ENCODE peak calls at places on chromosomes 11 and 22, in ten cellular contexts. W is left ventricle myocardium inferior, I is tibial artery, T is transverse colon, J is OCI-LY7, C is IMR-90, R is ovary, H is sigmoid colon, N is spleen, S is psoas muscle. D is an unnamed sample.

GRCh38 chr11:76739798-76740197 is 43.4 kb upstream of the TSKU start:
- DNase-seq in W (no peak), I (no peak), T (no peak), J (no peak), C (no peak), R (peak; percentile 46), H (no peak), N (no peak), S (no peak), D (no peak)

GRCh38 chr22:39092111-39092867 is 4.8 kb upstream of the APOBEC3H start:
- DNase-seq in W (no peak), I (no peak), T (no peak), J (no peak), C (no peak), R (no peak), H (no peak), N (peak; percentile 66), S (peak; percentile 23), D (no peak)

GRCh38 chr11:289145-289705 is 299 bp downstream of the PGGHG start:
- DNase-seq in W (no peak), I (no peak), T (peak; percentile 20), J (no peak), C (no peak), R (no peak), H (peak; percentile 67), N (no peak), S (peak; percentile 52), D (no peak)

GRCh38 chr22:28815101-28815500 is 14.7 kb upstream of the XBP1 start:
- DNase-seq in W (no peak), I (no peak), T (no peak), J (no peak), C (no peak), R (no peak), H (no peak), N (peak; percentile 38), S (no peak), D (no peak)

GRCh38 chr11:33089776-33090175 is 50.4 kb downstream of the TCP11L1 start:
- DNase-seq in W (no peak), I (no peak), T (no peak), J (no peak), C (peak; percentile 73), R (no peak), H (no peak), N (no peak), S (no peak), D (no peak)

GRCh38 chr22:23088199-23088604 is 17.9 kb downstream of the GNAZ start:
- DNase-seq in W (no peak), I (no peak), T (no peak), J (no peak), C (no peak), R (no peak), H (no peak), N (no peak), S (no peak), D (no peak)

GRCh38 chr11:67634366-67635230 is 4.9 kb upstream of the NUDT8 start:
- DNase-seq in W (no peak), I (no peak), T (no peak), J (no peak), C (no peak), R (no peak), H (peak; percentile 54), N (no peak), S (no peak), D (no peak)

GRCh38 chr11:75035911-75036536 is 47.3 kb downstream of the NEU3 start:
- DNase-seq in W (no peak), I (no peak), T (peak; percentile 14), J (peak; percentile 16), C (no peak), R (no peak), H (no peak), N (no peak), S (no peak), D (no peak)

GRCh38 chr11:116515666-116516184 is 257.1 kb downstream of the BUD13 start:
- DNase-seq in W (no peak), I (no peak), T (no peak), J (no peak), C (no peak), R (no peak), H (no peak), N (no peak), S (no peak), D (no peak)

GRCh38 chr11:116518141-116518540 is 254.6 kb downstream of the BUD13 start:
- DNase-seq in W (no peak), I (no peak), T (no peak), J (no peak), C (no peak), R (no peak), H (no peak), N (no peak), S (no peak), D (no peak)

GRCh38 chr11:116517584-116517983 is 255.2 kb downstream of the BUD13 start:
- DNase-seq in W (no peak), I (no peak), T (no peak), J (no peak), C (no peak), R (no peak), H (no peak), N (no peak), S (no peak), D (no peak)

GRCh38 chr11:116517077-116517476 is 255.7 kb downstream of the BUD13 start:
- DNase-seq in W (no peak), I (no peak), T (no peak), J (no peak), C (no peak), R (no peak), H (no peak), N (no peak), S (no peak), D (no peak)

DNA sequence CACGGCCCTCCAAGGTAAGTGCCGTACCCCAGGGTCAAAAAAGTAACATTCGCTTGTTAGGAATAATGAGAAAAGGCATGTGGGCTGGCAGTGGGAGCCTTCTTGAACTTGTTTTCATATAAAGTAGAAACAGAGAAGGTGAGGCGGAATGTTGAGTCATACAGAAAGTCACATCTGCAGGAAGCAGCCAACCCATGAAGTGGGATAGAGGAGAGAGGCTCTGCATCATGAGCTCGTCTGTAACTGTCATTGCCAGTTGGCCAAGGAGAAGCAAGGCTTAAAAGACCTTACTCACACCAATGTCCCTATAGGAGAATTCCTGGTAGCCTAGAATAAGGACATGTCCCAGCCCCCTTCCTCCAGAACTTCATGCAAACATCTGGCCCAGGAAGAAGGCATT is 253.3 kb downstream of the BUD13 start:
- DNase-seq in W (no peak), I (no peak), T (no peak), J (no peak), C (no peak), R (no peak), H (no peak), N (no peak), S (no peak), D (no peak)
- H3K4me3 ChIP-seq in W (no peak overlapping the region), I (no peak overlapping the region), T (no peak overlapping the region), J (no peak overlapping the region), C (no peak overlapping the region), R (no peak overlapping the region), H (no peak overlapping the region), N (no peak overlapping the region), S (no peak overlapping the region), D (no peak overlapping the region)

GRCh38 chr11:62539238-62539925 is 7.2 kb downstream of the AHNAK start:
- DNase-seq in W (peak; percentile 63), I (no peak), T (peak; percentile 80), J (no peak), C (peak; percentile 93), R (peak; percentile 89), H (peak; percentile 93), N (no peak), S (peak; percentile 90), D (no peak)
- H3K4me1 ChIP-seq in W (peaks cover 97% of the 10 kb centered on the region), I (peaks cover 95% of the 10 kb centered on the region), T (peaks cover 79% of the 10 kb centered on the region), J (peaks cover 38% of the 10 kb centered on the region), C (peaks cover 52% of the 10 kb centered on the region), R (peaks cover 46% of the 10 kb centered on the region), H (peaks cover 82% of the 10 kb centered on the region), N (peaks cover 85% of the 10 kb centered on the region), S (peaks cover 74% of the 10 kb centered on the region), D (peaks cover 5% of the 10 kb centered on the region)

DNA sequence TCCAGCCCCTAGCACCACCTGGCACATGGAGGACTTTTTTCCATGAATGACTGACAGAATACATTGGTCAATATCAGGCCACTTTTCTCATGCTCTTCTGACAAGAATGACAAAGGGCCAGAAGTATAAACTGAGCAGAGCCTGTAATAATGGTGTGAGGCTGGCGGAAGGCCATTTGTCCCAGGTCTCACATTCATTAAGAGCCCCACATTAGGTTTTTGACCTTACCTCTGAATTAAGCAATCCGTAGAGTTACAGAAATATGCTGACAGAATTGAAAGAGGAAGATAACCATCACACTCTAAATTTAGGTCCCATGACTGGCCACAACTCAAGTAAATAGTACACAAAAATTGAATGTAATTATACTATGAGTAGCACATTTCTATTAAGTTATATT is 55.2 kb downstream of the SYT9 start:
- DNase-seq in W (no peak), I (no peak), T (no peak), J (no peak), C (no peak), R (no peak), H (no peak), N (no peak), S (no peak), D (no peak)
- H3K4me3 ChIP-seq in W (no peak overlapping the region), I (no peak overlapping the region), T (no peak overlapping the region), J (no peak overlapping the region), C (no peak overlapping the region), R (no peak overlapping the region), H (no peak overlapping the region), N (no peak overlapping the region), S (no peak overlapping the region), D (no peak overlapping the region)

GRCh38 chr11:123478352-123478986 is 48.4 kb downstream of the GRAMD1B start:
- DNase-seq in W (no peak), I (no peak), T (peak; percentile 42), J (peak; percentile 67), C (peak; percentile 85), R (peak; percentile 53), H (peak; percentile 68), N (no peak), S (peak; percentile 67), D (peak; percentile 60)

GRCh38 chr11:123474994-123475393 is 44.9 kb downstream of the GRAMD1B start:
- DNase-seq in W (no peak), I (peak; percentile 28), T (no peak), J (no peak), C (peak; percentile 47), R (no peak), H (peak; percentile 56), N (no peak), S (no peak), D (no peak)

GRCh38 chr11:123477205-123477907 is 47.3 kb downstream of the GRAMD1B start:
- DNase-seq in W (no peak), I (no peak), T (no peak), J (no peak), C (no peak), R (no peak), H (no peak), N (no peak), S (no peak), D (no peak)

GRCh38 chr11:123473941-123474668 is 44.0 kb downstream of the GRAMD1B start:
- DNase-seq in W (no peak), I (no peak), T (no peak), J (no peak), C (peak; percentile 98), R (no peak), H (peak; percentile 0), N (no peak), S (no peak), D (no peak)

DNA sequence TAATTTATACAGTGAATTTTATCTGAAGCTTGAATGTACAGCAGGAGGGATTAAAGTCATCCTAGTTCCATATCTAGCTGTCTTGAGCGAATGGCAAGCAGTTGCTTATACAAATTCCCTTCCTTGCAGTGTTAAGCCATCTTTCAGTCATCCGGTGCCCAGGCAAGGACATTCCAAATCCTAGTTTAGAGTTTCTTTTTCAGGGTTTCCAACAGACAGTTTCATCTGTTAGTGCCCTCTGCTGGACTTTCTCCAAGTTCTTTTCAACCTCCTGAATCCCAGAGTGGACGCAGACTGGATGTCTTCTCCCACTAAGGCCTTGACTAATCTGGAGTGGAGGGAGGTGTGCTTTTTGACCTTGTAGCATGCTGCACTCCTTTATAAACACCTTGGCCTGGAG is 45.4 kb downstream of the GRAMD1B start:
- DNase-seq in W (no peak), I (no peak), T (no peak), J (no peak), C (peak; percentile 57), R (no peak), H (peak; percentile 18), N (no peak), S (no peak), D (no peak)
- H3K4me1 ChIP-seq in W (peaks cover 37% of the 10 kb centered on the region), I (peaks cover 7% of the 10 kb centered on the region), T (peaks cover 5% of the 10 kb centered on the region), J (peaks cover 11% of the 10 kb centered on the region), C (peaks cover 16% of the 10 kb centered on the region), R (peaks cover 2% of the 10 kb centered on the region), H (no peaks in the 10 kb centered on the region), N (peaks cover 47% of the 10 kb centered on the region), S (peaks cover 21% of the 10 kb centered on the region), D (peaks cover 3% of the 10 kb centered on the region)

D was measured in iPS DF 6.9.